ENCODE peak calls at places on chromosomes 11 and 22, in five cellular contexts. One of them, this sample, is unnamed.

GRCh38 chr11:35357893-35358292 is 61.5 kb downstream of the SLC1A2 start:
- DNase-seq in hepatocyte: no peak
- DNase-seq in IMR-90: peak
- DNase-seq in left ventricle myocardium inferior: no peak
- DNase-seq in A549: no peak
- DNase-seq in this sample: no peak

GRCh38 chr22:20205964-20206708 is 55.3 kb upstream of the CCDC188 start:
- DNase-seq in hepatocyte: peak
- DNase-seq in left ventricle myocardium inferior: peak
- DNase-seq in IMR-90: peak
- DNase-seq in A549: peak
- DNase-seq in this sample: no peak

GRCh38 chr22:49365910-49366309 is 461.8 kb downstream of the BRD1 start:
- DNase-seq in IMR-90: no peak
- DNase-seq in left ventricle myocardium inferior: no peak
- DNase-seq in A549: no peak
- DNase-seq in hepatocyte: no peak
- DNase-seq in this sample: no peak

GRCh38 chr11:108965602-108966001 is 300.7 kb downstream of the DDX10 start:
- DNase-seq in left ventricle myocardium inferior: no peak
- DNase-seq in A549: no peak
- DNase-seq in hepatocyte: peak
- DNase-seq in IMR-90: peak
- DNase-seq in this sample: peak

GRCh38 chr11:59785818-59786217 is 24.8 kb downstream of the MRPL16 start:
- DNase-seq in IMR-90: no peak
- DNase-seq in A549: no peak
- DNase-seq in hepatocyte: no peak
- DNase-seq in left ventricle myocardium inferior: no peak
- DNase-seq in this sample: no peak

GRCh38 chr11:11521306-11522002 is 100.4 kb downstream of the GALNT18 start:
- DNase-seq in IMR-90: no peak
- DNase-seq in left ventricle myocardium inferior: no peak
- DNase-seq in hepatocyte: no peak
- DNase-seq in A549: no peak
- DNase-seq in this sample: no peak

GRCh38 chr22:43203471-43203981 is 16.6 kb upstream of the TTLL12 start:
- DNase-seq in left ventricle myocardium inferior: no peak
- DNase-seq in hepatocyte: no peak
- DNase-seq in A549: no peak
- DNase-seq in IMR-90: no peak
- DNase-seq in this sample: no peak

GRCh38 chr11:93072236-93072635 is 102.8 kb downstream of the MTNR1B start:
- DNase-seq in hepatocyte: no peak
- DNase-seq in IMR-90: no peak
- DNase-seq in A549: no peak
- DNase-seq in left ventricle myocardium inferior: no peak
- DNase-seq in this sample: no peak

GRCh38 chr11:101718406-101718805 is 134.6 kb upstream of the TRPC6 start:
- DNase-seq in A549: no peak
- DNase-seq in left ventricle myocardium inferior: no peak
- DNase-seq in IMR-90: peak
- DNase-seq in hepatocyte: peak
- DNase-seq in this sample: no peak

GRCh38 chr22:30809086-30809485 is 114.4 kb downstream of the OSBP2 start:
- DNase-seq in A549: no peak
- DNase-seq in IMR-90: peak
- DNase-seq in hepatocyte: no peak
- DNase-seq in left ventricle myocardium inferior: no peak
- DNase-seq in this sample: no peak

GRCh38 chr11:32440372-32440888 is 5.1 kb upstream of the WT1 start:
- DNase-seq in IMR-90: no peak
- DNase-seq in left ventricle myocardium inferior: no peak
- DNase-seq in A549: no peak
- DNase-seq in hepatocyte: no peak
- DNase-seq in this sample: no peak

GRCh38 chr11:59954219-59954847 is 9.5 kb upstream of the OOSP4A start:
- DNase-seq in hepatocyte: no peak
- DNase-seq in IMR-90: no peak
- DNase-seq in A549: no peak
- DNase-seq in left ventricle myocardium inferior: no peak
- DNase-seq in this sample: no peak

GRCh38 chr11:103947566-103947919 is 88.9 kb upstream of the DDI1 start:
- DNase-seq in hepatocyte: no peak
- DNase-seq in left ventricle myocardium inferior: no peak
- DNase-seq in IMR-90: peak
- DNase-seq in A549: no peak
- DNase-seq in this sample: no peak

GRCh38 chr11:3158821-3159220 is 6.3 kb downstream of the OSBPL5 start:
- DNase-seq in A549: no peak
- DNase-seq in left ventricle myocardium inferior: peak
- DNase-seq in hepatocyte: no peak
- DNase-seq in IMR-90: no peak
- DNase-seq in this sample: no peak

GRCh38 chr11:129295746-129296145 is 79.9 kb upstream of the BARX2 start:
- DNase-seq in left ventricle myocardium inferior: no peak
- DNase-seq in hepatocyte: peak
- DNase-seq in IMR-90: peak
- DNase-seq in A549: no peak
- DNase-seq in this sample: peak

GRCh38 chr11:32960553-32961164 is 55.0 kb upstream of the DEPDC7 start:
- DNase-seq in left ventricle myocardium inferior: no peak
- DNase-seq in hepatocyte: peak
- DNase-seq in A549: no peak
- DNase-seq in IMR-90: peak
- DNase-seq in this sample: peak

GRCh38 chr22:23431337-23432072 is 148.6 kb downstream of the IGLL1 start:
- DNase-seq in left ventricle myocardium inferior: no peak
- DNase-seq in hepatocyte: peak
- DNase-seq in A549: no peak
- DNase-seq in IMR-90: no peak
- DNase-seq in this sample: no peak

GRCh38 chr11:72683782-72684200 is 9.6 kb upstream of the PDE2A start:
- DNase-seq in A549: peak
- DNase-seq in IMR-90: peak
- DNase-seq in hepatocyte: peak
- DNase-seq in left ventricle myocardium inferior: peak
- DNase-seq in this sample: no peak

GRCh38 chr11:94521684-94522083 is 9.4 kb downstream of the C11orf97 start:
- DNase-seq in left ventricle myocardium inferior: no peak
- DNase-seq in hepatocyte: no peak
- DNase-seq in A549: peak
- DNase-seq in IMR-90: no peak
- DNase-seq in this sample: no peak

GRCh38 chr22:37189011-37189466 is 992 bp upstream of the C1QTNF6 start:
- DNase-seq in A549: no peak
- DNase-seq in hepatocyte: no peak
- DNase-seq in left ventricle myocardium inferior: peak
- DNase-seq in IMR-90: no peak
- DNase-seq in this sample: no peak

GRCh38 chr11:2512431-2513407 is 67.9 kb downstream of the KCNQ1 start:
- DNase-seq in A549: no peak
- DNase-seq in IMR-90: no peak
- DNase-seq in left ventricle myocardium inferior: peak
- DNase-seq in hepatocyte: peak
- DNase-seq in this sample: no peak

GRCh38 chr22:45934659-45935341 is 42.2 kb downstream of the WNT7B start:
- DNase-seq in hepatocyte: peak
- DNase-seq in IMR-90: peak
- DNase-seq in left ventricle myocardium inferior: no peak
- DNase-seq in A549: peak
- DNase-seq in this sample: peak

GRCh38 chr22:41620646-41621098 is at the start of gene DESI1:
- DNase-seq in hepatocyte: peak
- DNase-seq in left ventricle myocardium inferior: no peak
- DNase-seq in IMR-90: no peak
- DNase-seq in A549: no peak
- DNase-seq in this sample: no peak

GRCh38 chr11:102279641-102280170 is 37.6 kb upstream of the BIRC3 start:
- DNase-seq in IMR-90: peak
- DNase-seq in left ventricle myocardium inferior: no peak
- DNase-seq in hepatocyte: peak
- DNase-seq in A549: no peak
- DNase-seq in this sample: no peak

GRCh38 chr11:134050541-134051383 is 18.1 kb upstream of the JAM3 start:
- DNase-seq in left ventricle myocardium inferior: peak
- DNase-seq in hepatocyte: peak
- DNase-seq in IMR-90: peak
- DNase-seq in A549: peak
- DNase-seq in this sample: no peak

GRCh38 chr11:4041731-4042391 is 52.7 kb upstream of the RRM1 start:
- DNase-seq in A549: no peak
- DNase-seq in hepatocyte: no peak
- DNase-seq in IMR-90: peak
- DNase-seq in left ventricle myocardium inferior: no peak
- DNase-seq in this sample: no peak

GRCh38 chr22:37747090-37747714 is 50.4 kb downstream of the TRIOBP start:
- DNase-seq in IMR-90: peak
- DNase-seq in left ventricle myocardium inferior: peak
- DNase-seq in A549: no peak
- DNase-seq in hepatocyte: peak
- DNase-seq in this sample: no peak

GRCh38 chr11:130042093-130042591 is 27.6 kb upstream of the APLP2 start:
- DNase-seq in A549: peak
- DNase-seq in left ventricle myocardium inferior: no peak
- DNase-seq in IMR-90: peak
- DNase-seq in hepatocyte: no peak
- DNase-seq in this sample: peak

GRCh38 chr22:48445113-48445827 is 1382.4 kb downstream of the BRD1 start:
- DNase-seq in A549: peak
- DNase-seq in hepatocyte: no peak
- DNase-seq in left ventricle myocardium inferior: no peak
- DNase-seq in IMR-90: no peak
- DNase-seq in this sample: no peak

GRCh38 chr22:32469799-32470212 is 4.8 kb upstream of the FBXO7 start:
- DNase-seq in hepatocyte: peak
- DNase-seq in IMR-90: peak
- DNase-seq in A549: peak
- DNase-seq in left ventricle myocardium inferior: no peak
- DNase-seq in this sample: peak

GRCh38 chr11:99911116-99911515 is 776.0 kb upstream of the ARHGAP42 start:
- DNase-seq in IMR-90: no peak
- DNase-seq in A549: no peak
- DNase-seq in left ventricle myocardium inferior: no peak
- DNase-seq in hepatocyte: no peak
- DNase-seq in this sample: no peak
- TF ChIP-seq CTCF in IMR-90: no peak
- TF ChIP-seq CTCF in A549: no peak
- TF ChIP-seq CTCF in left ventricle myocardium inferior: no peak
- TF ChIP-seq CTCF in hepatocyte: no peak
- TF ChIP-seq CTCF in this sample: peak

GRCh38 chr11:132072044-132072879 is 701.8 kb downstream of the NTM start:
- DNase-seq in A549: no peak
- DNase-seq in IMR-90: peak
- DNase-seq in hepatocyte: no peak
- DNase-seq in left ventricle myocardium inferior: no peak
- DNase-seq in this sample: no peak
- H3K4me3 ChIP-seq in A549: no peak
- H3K4me3 ChIP-seq in IMR-90: no peak
- H3K4me3 ChIP-seq in hepatocyte: no peak
- H3K4me3 ChIP-seq in left ventricle myocardium inferior: no peak
- H3K4me3 ChIP-seq in this sample: no peak

GRCh38 chr11:7348432-7349298 is 97.0 kb downstream of the SYT9 start:
- DNase-seq in hepatocyte: peak
- DNase-seq in A549: no peak
- DNase-seq in left ventricle myocardium inferior: no peak
- DNase-seq in IMR-90: no peak
- DNase-seq in this sample: no peak

GRCh38 chr11:7351228-7351627 is 99.5 kb downstream of the SYT9 start:
- DNase-seq in left ventricle myocardium inferior: no peak
- DNase-seq in hepatocyte: no peak
- DNase-seq in IMR-90: no peak
- DNase-seq in A549: no peak
- DNase-seq in this sample: no peak

GRCh38 chr11:7347611-7348431 is 96.1 kb downstream of the SYT9 start:
- DNase-seq in IMR-90: no peak
- DNase-seq in left ventricle myocardium inferior: no peak
- DNase-seq in hepatocyte: no peak
- DNase-seq in A549: no peak
- DNase-seq in this sample: no peak

DNA sequence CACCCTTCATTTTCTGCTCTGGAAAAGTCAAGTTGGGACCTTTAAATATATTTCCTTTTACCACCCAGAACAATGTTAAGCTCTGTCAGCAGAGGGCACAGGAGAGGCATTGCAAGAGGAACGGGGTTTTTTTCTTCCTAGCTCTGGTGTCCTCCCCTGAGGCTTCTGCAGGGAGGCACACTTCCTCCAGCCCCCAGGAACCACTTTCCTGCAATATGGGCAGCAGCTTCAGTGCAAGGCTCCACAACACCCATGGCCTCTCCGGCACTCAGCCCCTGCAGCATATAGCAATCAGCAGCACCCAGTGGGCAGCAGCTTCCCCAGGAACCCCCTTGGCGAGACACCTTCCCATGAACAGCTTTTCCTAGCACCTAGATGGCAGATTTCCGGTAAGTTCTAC is 101.4 kb downstream of the SYT9 start:
- DNase-seq in hepatocyte: peak
- DNase-seq in left ventricle myocardium inferior: no peak
- DNase-seq in IMR-90: no peak
- DNase-seq in A549: peak
- DNase-seq in this sample: no peak
- TF ChIP-seq CTCF in hepatocyte: peak
- TF ChIP-seq CTCF in left ventricle myocardium inferior: peak
- TF ChIP-seq CTCF in IMR-90: peak
- TF ChIP-seq CTCF in A549: peak
- TF ChIP-seq CTCF in this sample: peak

GRCh38 chr11:77658213-77659013 is 20.8 kb upstream of the CLNS1A start:
- DNase-seq in hepatocyte: no peak
- DNase-seq in IMR-90: peak
- DNase-seq in left ventricle myocardium inferior: no peak
- DNase-seq in A549: no peak
- DNase-seq in this sample: no peak

GRCh38 chr11:77665240-77665965 is 27.8 kb upstream of the CLNS1A start:
- DNase-seq in hepatocyte: no peak
- DNase-seq in left ventricle myocardium inferior: no peak
- DNase-seq in A549: no peak
- DNase-seq in IMR-90: no peak
- DNase-seq in this sample: no peak

GRCh38 chr11:77656362-77656761 is 18.8 kb upstream of the CLNS1A start:
- DNase-seq in A549: no peak
- DNase-seq in hepatocyte: no peak
- DNase-seq in left ventricle myocardium inferior: no peak
- DNase-seq in IMR-90: no peak
- DNase-seq in this sample: no peak

GRCh38 chr11:77661670-77662069 is 24.1 kb upstream of the CLNS1A start:
- DNase-seq in IMR-90: no peak
- DNase-seq in left ventricle myocardium inferior: no peak
- DNase-seq in A549: no peak
- DNase-seq in hepatocyte: no peak
- DNase-seq in this sample: no peak

DNA sequence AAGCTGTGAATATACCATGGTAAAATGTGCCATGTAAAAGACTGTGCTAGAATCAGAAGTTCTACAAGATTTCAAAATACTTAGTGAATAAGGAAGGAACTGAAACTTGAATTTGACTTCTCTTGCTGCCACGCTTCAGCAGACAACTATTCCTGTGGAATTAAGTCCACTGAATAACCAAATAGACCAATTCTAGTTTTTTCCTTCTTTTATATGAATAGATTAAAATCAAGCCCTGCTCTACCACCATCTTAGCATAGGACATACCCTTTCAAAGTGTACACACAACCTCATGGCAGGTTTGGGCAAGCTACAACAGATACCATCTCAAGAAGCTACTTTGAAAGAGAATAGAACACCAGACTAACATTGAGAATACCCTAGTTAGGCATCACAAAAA is 23.4 kb upstream of the CLNS1A start:
- DNase-seq in hepatocyte: no peak
- DNase-seq in left ventricle myocardium inferior: no peak
- DNase-seq in IMR-90: no peak
- DNase-seq in A549: no peak
- DNase-seq in this sample: no peak
- H3K4me3 ChIP-seq in hepatocyte: no peak
- H3K4me3 ChIP-seq in left ventricle myocardium inferior: no peak
- H3K4me3 ChIP-seq in IMR-90: no peak
- H3K4me3 ChIP-seq in A549: no peak
- H3K4me3 ChIP-seq in this sample: no peak